ENCODE peak calls at places on chromosomes 12 and 14, in four cellular contexts. Q, T, X and M are unnamed samples.

GRCh38 chr14:74414793-74415437 is 11.1 kb downstream of the SYNDIG1L start:
- DNase-seq in Q (no peak), T (peak; percentile 17), X (no peak), M (no peak)

GRCh38 chr12:107775093-107775721 is 703 bp downstream of the ASCL4 start:
- DNase-seq in Q (no peak), T (peak; percentile 2), X (no peak), M (no peak)

GRCh38 chr12:29073631-29074239 is 75.3 kb upstream of the FAR2 start:
- DNase-seq in Q (no peak), T (peak; percentile 81), X (no peak), M (no peak)

GRCh38 chr12:45543887-45544286 is 185.6 kb upstream of the ARID2 start:
- DNase-seq in Q (peak; percentile 62), T (peak; percentile 94), X (peak; percentile 18), M (peak; percentile 58)

GRCh38 chr14:96081767-96082400 is 42.7 kb downstream of the C14orf132 start:
- DNase-seq in Q (no peak), T (no peak), X (no peak), M (no peak)

GRCh38 chr12:51171884-51172514 is 936 bp downstream of the TFCP2 start:
- DNase-seq in Q (no peak), T (peak; percentile 37), X (no peak), M (no peak)

GRCh38 chr14:34628681-34629135 is 1.2 kb downstream of the SNX6 start:
- DNase-seq in Q (no peak), T (peak; percentile 23), X (no peak), M (no peak)

GRCh38 chr12:95918194-95918993 is 24.0 kb downstream of the CCDC38 start:
- DNase-seq in Q (peak; percentile 53), T (peak; percentile 73), X (no peak), M (no peak)

GRCh38 chr14:75224561-75224960 is 48.1 kb upstream of the TMED10 start:
- DNase-seq in Q (no peak), T (peak; percentile 24), X (no peak), M (no peak)

GRCh38 chr12:25546318-25546717 is 6.8 kb downstream of the LMNTD1 start:
- DNase-seq in Q (no peak), T (no peak), X (no peak), M (no peak)

GRCh38 chr12:5269846-5270245 is 162.1 kb upstream of the NTF3 start:
- DNase-seq in Q (no peak), T (no peak), X (no peak), M (no peak)

GRCh38 chr12:123109319-123109772 is 41.5 kb downstream of the PITPNM2 start:
- DNase-seq in Q (no peak), T (no peak), X (no peak), M (no peak)

GRCh38 chr12:123111498-123112165 is 39.3 kb downstream of the PITPNM2 start:
- DNase-seq in Q (no peak), T (peak; percentile 85), X (no peak), M (no peak)

GRCh38 chr12:123114305-123115083 is 36.4 kb downstream of the PITPNM2 start:
- DNase-seq in Q (no peak), T (no peak), X (no peak), M (no peak)

GRCh38 chr12:123115409-123116111 is 35.3 kb downstream of the PITPNM2 start:
- DNase-seq in Q (no peak), T (peak; percentile 95), X (peak; percentile 89), M (no peak)

DNA sequence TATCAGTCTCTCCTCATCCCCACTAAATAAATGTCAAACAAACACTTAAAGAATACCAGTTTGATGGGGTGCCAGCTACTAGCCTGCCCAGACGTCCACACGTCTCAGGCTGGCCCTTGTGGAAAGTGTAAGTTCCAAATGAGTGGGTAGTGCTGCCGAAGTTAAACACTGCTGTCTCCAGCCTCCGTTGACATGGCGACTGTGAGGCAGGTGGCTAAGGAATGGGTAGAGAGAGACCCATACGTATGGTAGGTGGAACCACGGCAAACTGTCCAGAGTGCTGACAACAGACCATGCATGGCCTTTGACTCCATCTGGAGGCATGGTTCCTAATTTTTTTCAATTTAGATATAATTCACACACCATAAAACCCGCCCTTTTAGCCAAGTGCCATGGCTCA is 37.9 kb downstream of the PITPNM2 start:
- DNase-seq in Q (no peak), T (no peak), X (no peak), M (no peak)
- H3K4me3 ChIP-seq in Q (no peak overlapping the region), T (no peak overlapping the region), X (no peak overlapping the region), M (no peak overlapping the region)

GRCh38 chr14:61417890-61418455 is 96.6 kb downstream of the PRKCH start:
- DNase-seq in Q (no peak), T (no peak), X (no peak), M (no peak)
- H3K4me3 ChIP-seq in Q (no peak overlapping the region), T (no peak overlapping the region), X (no peak overlapping the region), M (no peak overlapping the region)

GRCh38 chr14:94377866-94378470 is 10.4 kb downstream of the SERPINA1 start:
- DNase-seq in Q (no peak), T (no peak), X (no peak), M (no peak)
- H3K4me3 ChIP-seq in Q (no peak overlapping the region), T (no peak overlapping the region), X (no peak overlapping the region), M (no peak overlapping the region)

GRCh38 chr12:14260011-14260993 is 105.2 kb upstream of the ATF7IP start:
- DNase-seq in Q (no peak), T (peak; percentile 95), X (peak; percentile 69), M (peak; percentile 79)
- H3K4me3 ChIP-seq in Q (no peak overlapping the region), T (peak overlapping the region; percentile 14), X (no peak overlapping the region), M (no peak overlapping the region)

GRCh38 chr14:24397639-24398297 is 1.0 kb upstream of the NYNRIN start:
- DNase-seq in Q (no peak), T (no peak), X (no peak), M (no peak)
- H3K4me3 ChIP-seq in Q (no peak overlapping the region), T (no peak overlapping the region), X (no peak overlapping the region), M (no peak overlapping the region)

GRCh38 chr12:130879212-130879686 is 7.4 kb downstream of the RAN start:
- DNase-seq in Q (no peak), T (no peak), X (no peak), M (no peak)
- H3K4me3 ChIP-seq in Q (no peak overlapping the region), T (no peak overlapping the region), X (no peak overlapping the region), M (no peak overlapping the region)

DNA sequence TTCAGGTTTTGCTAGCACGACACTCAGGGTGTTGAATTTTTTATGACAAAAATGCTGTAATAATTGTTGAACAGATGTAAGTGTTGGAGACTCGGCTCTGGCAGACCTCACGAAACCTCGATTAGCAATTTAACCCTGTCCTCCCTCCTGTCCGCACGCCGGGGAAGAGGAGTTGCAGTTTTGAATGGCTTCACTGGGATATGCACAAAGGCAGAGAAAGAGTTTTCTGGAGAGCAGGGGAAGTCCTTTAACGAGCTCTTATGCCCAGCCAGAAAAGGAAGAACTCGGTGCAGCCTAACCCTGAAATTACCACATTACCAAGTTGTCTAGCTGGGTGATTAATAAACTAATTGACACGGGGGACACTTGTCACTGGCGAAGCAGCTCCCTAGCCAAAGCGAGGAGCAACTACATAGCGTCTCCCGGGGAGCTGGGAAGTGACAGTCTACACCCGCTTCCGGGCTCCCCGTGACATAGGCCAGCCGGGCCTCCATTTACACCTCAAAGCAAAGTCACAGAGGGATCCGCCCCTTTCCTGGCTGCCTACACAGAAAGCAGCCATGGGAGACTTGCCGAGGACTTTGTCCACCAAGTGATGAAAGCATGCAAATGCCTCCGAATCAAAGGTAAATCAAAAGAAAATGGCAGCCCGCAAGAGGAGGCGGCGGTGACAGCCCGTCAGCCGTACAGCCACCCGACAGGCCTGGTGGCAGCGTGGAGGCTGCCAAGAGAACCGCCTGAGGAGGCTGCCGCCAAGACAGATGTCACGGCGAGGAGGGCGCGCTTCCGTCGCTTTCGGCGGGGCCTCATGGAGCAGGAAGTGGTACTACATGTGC is 661.3 kb downstream of the VRK1 start:
- DNase-seq in Q (no peak), T (no peak), X (no peak), M (no peak)
- H3K4me3 ChIP-seq in Q (no peak overlapping the region), T (no peak overlapping the region), X (no peak overlapping the region), M (peak overlapping the region; percentile 20)

DNA sequence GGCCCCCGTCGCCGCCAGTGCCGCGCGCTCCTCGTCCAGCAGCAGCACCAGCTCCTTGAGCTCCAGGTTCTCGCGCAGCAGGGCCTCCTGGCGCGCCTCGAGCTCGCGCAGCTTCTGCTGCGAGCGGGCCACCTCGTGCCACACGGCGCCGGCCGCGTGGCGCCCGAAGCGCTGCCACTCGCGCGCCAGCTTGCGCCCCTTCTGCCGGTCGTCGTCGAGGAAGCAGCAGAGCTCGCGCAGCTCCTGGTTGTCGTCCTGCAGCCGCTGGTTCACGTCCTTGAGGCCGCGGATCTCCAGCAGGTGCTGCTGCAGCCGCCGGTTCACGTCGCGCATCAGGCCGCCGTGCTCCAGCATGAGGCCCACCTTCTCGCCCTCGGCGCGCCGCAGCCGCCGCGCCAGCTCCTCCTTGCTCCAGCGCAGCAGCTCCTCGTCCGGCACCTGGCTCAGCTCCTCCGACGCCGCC is 505 bp downstream of the CCDC85C start:
- DNase-seq in Q (no peak), T (peak; percentile 43), X (no peak), M (no peak)
- H3K4me3 ChIP-seq in Q (peak overlapping the region; percentile 81), T (peak overlapping the region; percentile 46), X (peak overlapping the region; percentile 54), M (peak overlapping the region; percentile 48)